ENCODE peak calls at places on chromosome 19, in seven cellular contexts. W is body of pancreas, V is left ventricle myocardium inferior, A is tibial nerve, F is mesenchymal stem cell, X is lower lobe of right lung, E is cardiac muscle cell. I is an unnamed sample.
A peak's percentile ranks its signal among the peaks of the same experiment; 100 is the strongest.

GRCh38 chr19:10639836-10640235 is 14.3 kb upstream of the ILF3 start:
- DNase-seq in W (no peak), V (no peak), A (no peak), F (no peak), X (no peak), E (no peak), I (no peak)

GRCh38 chr19:9917322-9917721 is 19.0 kb downstream of the OLFM2 start:
- DNase-seq in W (peak; percentile 41), V (no peak), A (no peak), F (peak; percentile 67), X (no peak), E (peak; percentile 58), I (peak; percentile 46)

GRCh38 chr19:14048439-14049153 is 13.3 kb downstream of the PALM3 start:
- DNase-seq in W (peak; percentile 57), V (peak; percentile 44), A (peak; percentile 53), F (peak; percentile 88), X (peak; percentile 72), E (peak; percentile 22), I (peak; percentile 21)

GRCh38 chr19:3510727-3511126 is 4.6 kb downstream of the FZR1 start:
- DNase-seq in W (no peak), V (no peak), A (no peak), F (no peak), X (no peak), E (no peak), I (no peak)

GRCh38 chr19:28823338-28823961 is 389.5 kb downstream of the UQCRFS1 start:
- DNase-seq in W (no peak), V (no peak), A (no peak), F (no peak), X (no peak), E (no peak), I (peak; percentile 1)

GRCh38 chr19:31408460-31409124 is 59.4 kb upstream of the TSHZ3 start:
- DNase-seq in W (no peak), V (no peak), A (no peak), F (peak; percentile 96), X (no peak), E (peak; percentile 98), I (peak; percentile 87)

GRCh38 chr19:8097198-8097597 is 44.6 kb downstream of the CCL25 start:
- DNase-seq in W (no peak), V (no peak), A (no peak), F (no peak), X (peak; percentile 27), E (no peak), I (no peak)

GRCh38 chr19:14005381-14006084 is 587 bp downstream of the RFX1 start:
- DNase-seq in W (peak; percentile 96), V (peak; percentile 93), A (peak; percentile 82), F (peak; percentile 88), X (peak; percentile 95), E (peak; percentile 93), I (peak; percentile 50)

GRCh38 chr19:13684021-13684420 is 80.3 kb upstream of the MRI1 start:
- DNase-seq in W (no peak), V (no peak), A (no peak), F (no peak), X (no peak), E (no peak), I (no peak)

GRCh38 chr19:48560095-48560530 is 8.1 kb downstream of the SULT2B1 start:
- DNase-seq in W (no peak), V (no peak), A (no peak), F (no peak), X (no peak), E (no peak), I (no peak)

GRCh38 chr19:44581288-44581687 is 32.1 kb upstream of the IGSF23 start:
- DNase-seq in W (no peak), V (no peak), A (no peak), F (no peak), X (no peak), E (no peak), I (no peak)

GRCh38 chr19:10852098-10852800 is 4.0 kb downstream of the C19orf38 start:
- DNase-seq in W (no peak), V (no peak), A (no peak), F (peak; percentile 67), X (no peak), E (peak; percentile 45), I (peak; percentile 57)

GRCh38 chr19:28207244-28207643 is 1005.7 kb downstream of the UQCRFS1 start:
- DNase-seq in W (no peak), V (no peak), A (no peak), F (no peak), X (no peak), E (no peak), I (no peak)

GRCh38 chr19:42246143-42246868 is 3.9 kb upstream of the GSK3A start:
- DNase-seq in W (peak; percentile 74), V (peak; percentile 75), A (peak; percentile 63), F (peak; percentile 87), X (peak; percentile 65), E (peak; percentile 83), I (peak; percentile 64)

GRCh38 chr19:48760514-48761221 is 5.3 kb downstream of the FGF21 start:
- DNase-seq in W (no peak), V (no peak), A (no peak), F (no peak), X (no peak), E (no peak), I (peak; percentile 19)

GRCh38 chr19:44476559-44477408 is 23.5 kb downstream of the ZNF180 start:
- DNase-seq in W (no peak), V (no peak), A (no peak), F (peak; percentile 30), X (no peak), E (peak; percentile 17), I (peak; percentile 12)

GRCh38 chr19:4707956-4708650 is 15.5 kb downstream of the DPP9 start:
- DNase-seq in W (peak; percentile 62), V (peak; percentile 77), A (no peak), F (no peak), X (no peak), E (peak; percentile 59), I (no peak)

GRCh38 chr19:27974082-27974513 is 1238.9 kb downstream of the UQCRFS1 start:
- DNase-seq in W (peak; percentile 35), V (no peak), A (no peak), F (no peak), X (no peak), E (peak; percentile 51), I (peak; percentile 0)

GRCh38 chr19:9345005-9345404 is 17.8 kb upstream of the ZNF177 start:
- DNase-seq in W (no peak), V (no peak), A (no peak), F (no peak), X (no peak), E (no peak), I (no peak)

GRCh38 chr19:18206018-18206417 is 2.2 kb upstream of the RAB3A start:
- DNase-seq in W (no peak), V (no peak), A (no peak), F (no peak), X (no peak), E (no peak), I (no peak)

GRCh38 chr19:11480927-11481776 is at the start of gene ELAVL3:
- DNase-seq in W (no peak), V (no peak), A (no peak), F (peak; percentile 5), X (no peak), E (no peak), I (no peak)

GRCh38 chr19:38952395-38953165 is 21.8 kb downstream of the MRPS12 start:
- DNase-seq in W (peak; percentile 26), V (no peak), A (no peak), F (peak; percentile 49), X (no peak), E (peak; percentile 11), I (peak; percentile 40)

GRCh38 chr19:3982701-3983541 is 2.3 kb downstream of the EEF2 start:
- DNase-seq in W (peak; percentile 17), V (no peak), A (no peak), F (peak; percentile 74), X (no peak), E (peak; percentile 47), I (peak; percentile 71)

GRCh38 chr19:5154129-5154798 is 185.4 kb downstream of the KDM4B start:
- DNase-seq in W (peak; percentile 62), V (no peak), A (no peak), F (no peak), X (no peak), E (peak; percentile 22), I (no peak)

GRCh38 chr19:43353606-43354304 is at the start of gene CD177:
- DNase-seq in W (no peak), V (no peak), A (no peak), F (no peak), X (no peak), E (no peak), I (no peak)

GRCh38 chr19:43351998-43352746 is 1.3 kb upstream of the CD177 start:
- DNase-seq in W (no peak), V (no peak), A (no peak), F (no peak), X (no peak), E (no peak), I (no peak)

GRCh38 chr19:43354305-43354627 is 780 bp downstream of the CD177 start:
- DNase-seq in W (peak; percentile 18), V (no peak), A (no peak), F (no peak), X (no peak), E (no peak), I (no peak)
- H3K4me3 ChIP-seq in W (no peak overlapping the region), V (no peak overlapping the region), A (no peak overlapping the region), F (no peak overlapping the region), X (no peak overlapping the region), E (peak overlapping the region; percentile 3), I (no peak overlapping the region)

GRCh38 chr19:533485-534058 is 2.0 kb downstream of the CDC34 start:
- DNase-seq in W (no peak), V (no peak), A (no peak), F (no peak), X (no peak), E (no peak), I (no peak)
- H3K36me3 ChIP-seq in W (no peaks in the 10 kb centered on the region), V (peaks cover 31% of the 10 kb centered on the region), A (peaks cover 35% of the 10 kb centered on the region), F (peaks cover 23% of the 10 kb centered on the region), X (peaks cover 31% of the 10 kb centered on the region), E (peaks cover 18% of the 10 kb centered on the region), I (peaks cover 16% of the 10 kb centered on the region)

DNA sequence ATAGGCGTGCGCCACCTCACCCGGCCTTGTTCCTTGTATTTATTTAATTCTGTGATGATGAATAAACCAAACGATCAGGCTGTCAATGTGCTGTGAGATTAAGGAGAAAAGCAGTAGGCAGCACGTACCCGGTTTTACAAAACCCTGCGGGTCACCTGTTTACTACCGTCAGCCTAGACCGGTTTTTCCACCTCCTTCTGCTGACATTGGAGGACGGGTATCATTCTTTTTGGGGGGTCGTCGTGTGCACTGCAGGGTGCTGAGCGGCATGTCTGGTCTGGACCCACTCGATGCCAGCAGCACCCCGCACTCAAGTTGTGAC is 929 bp upstream of the DAZAP1 start:
- DNase-seq in W (peak; percentile 53), V (no peak), A (no peak), F (no peak), X (no peak), E (no peak), I (no peak)
- H3K4me3 ChIP-seq in W (no peak overlapping the region), V (peak overlapping the region; percentile 86), A (peak overlapping the region; percentile 100), F (no peak overlapping the region), X (peak overlapping the region; percentile 58), E (peak overlapping the region; percentile 39), I (peak overlapping the region; percentile 58)

GRCh38 chr19:23402388-23402787 is 7.1 kb upstream of the ZNF91 start:
- DNase-seq in W (no peak), V (no peak), A (no peak), F (no peak), X (no peak), E (no peak), I (no peak)
- H3K36me3 ChIP-seq in W (no peaks in the 10 kb centered on the region), V (no peaks in the 10 kb centered on the region), A (no peaks in the 10 kb centered on the region), F (no peaks in the 10 kb centered on the region), X (no peaks in the 10 kb centered on the region), E (no peaks in the 10 kb centered on the region), I (no peaks in the 10 kb centered on the region)